ENCODE peak calls at places on chromosomes 5 and 9, in nine cellular contexts. K, J, G, Y, R, N, X, L and U are unnamed samples.

GRCh38 chr9:110580850-110581249 is 1.3 kb upstream of the SVEP1 start:
- DNase-seq in K (no peak), J (no peak), G (no peak), Y (peak; percentile 68), R (no peak), N (no peak), X (no peak), L (no peak), U (no peak)

GRCh38 chr5:121962943-121963342 is 1.2 kb downstream of the SRFBP1 start:
- DNase-seq in K (no peak), J (no peak), G (no peak), Y (no peak), R (no peak), N (no peak), X (no peak), L (no peak), U (no peak)

GRCh38 chr5:151470440-151470839 is 23.0 kb downstream of the SLC36A1 start:
- DNase-seq in K (no peak), J (no peak), G (no peak), Y (no peak), R (no peak), N (no peak), X (no peak), L (no peak), U (no peak)

GRCh38 chr5:10351882-10352395 is 1.6 kb upstream of the MARCHF6 start:
- DNase-seq in K (no peak), J (no peak), G (no peak), Y (no peak), R (no peak), N (no peak), X (no peak), L (no peak), U (no peak)

GRCh38 chr5:57191986-57192385 is 18.1 kb downstream of the GPBP1 start:
- DNase-seq in K (no peak), J (no peak), G (no peak), Y (no peak), R (no peak), N (no peak), X (no peak), L (no peak), U (no peak)

GRCh38 chr5:2703041-2703440 is 48.4 kb downstream of the IRX2 start:
- DNase-seq in K (no peak), J (no peak), G (no peak), Y (no peak), R (no peak), N (no peak), X (no peak), L (no peak), U (no peak)

GRCh38 chr5:73706963-73707362 is 81.0 kb downstream of the ARHGEF28 start:
- DNase-seq in K (no peak), J (no peak), G (no peak), Y (peak; percentile 40), R (no peak), N (no peak), X (no peak), L (no peak), U (no peak)

GRCh38 chr9:88949425-88949824 is 41.8 kb upstream of the S1PR3 start:
- DNase-seq in K (peak; percentile 80), J (no peak), G (no peak), Y (no peak), R (peak; percentile 41), N (no peak), X (no peak), L (no peak), U (peak; percentile 73)

GRCh38 chr5:117434266-117434665 is 859.6 kb upstream of the SEMA6A start:
- DNase-seq in K (no peak), J (no peak), G (no peak), Y (no peak), R (no peak), N (no peak), X (no peak), L (peak; percentile 17), U (no peak)

GRCh38 chr9:89080193-89080592 is 88.9 kb downstream of the S1PR3 start:
- DNase-seq in K (no peak), J (no peak), G (no peak), Y (no peak), R (peak; percentile 76), N (no peak), X (no peak), L (no peak), U (peak; percentile 24)

GRCh38 chr9:35069020-35069419 is 3.4 kb downstream of the VCP start:
- DNase-seq in K (no peak), J (no peak), G (no peak), Y (no peak), R (no peak), N (no peak), X (no peak), L (no peak), U (no peak)

GRCh38 chr9:135348076-135348787 is 131.3 kb upstream of the PPP1R26 start:
- DNase-seq in K (no peak), J (peak; percentile 35), G (no peak), Y (no peak), R (no peak), N (no peak), X (no peak), L (no peak), U (no peak)

GRCh38 chr9:26271495-26272122 is 593.4 kb upstream of the TUSC1 start:
- DNase-seq in K (no peak), J (no peak), G (no peak), Y (no peak), R (no peak), N (no peak), X (no peak), L (no peak), U (no peak)

GRCh38 chr5:148730955-148731898 is 76.9 kb upstream of the HTR4 start:
- DNase-seq in K (peak; percentile 65), J (peak; percentile 52), G (peak; percentile 76), Y (peak; percentile 98), R (peak; percentile 77), N (peak; percentile 54), X (peak; percentile 69), L (peak; percentile 79), U (peak; percentile 88)

GRCh38 chr5:145236127-145236526 is 599.0 kb downstream of the PRELID2 start:
- DNase-seq in K (no peak), J (no peak), G (no peak), Y (no peak), R (no peak), N (no peak), X (no peak), L (no peak), U (no peak)

GRCh38 chr5:34522599-34523381 is 133.3 kb upstream of the RAI14 start:
- DNase-seq in K (peak; percentile 61), J (peak; percentile 60), G (peak; percentile 79), Y (peak; percentile 93), R (peak; percentile 64), N (peak; percentile 76), X (peak; percentile 63), L (peak; percentile 78), U (peak; percentile 20)

GRCh38 chr9:124014355-124015026 is 2.9 kb downstream of the LHX2 start:
- DNase-seq in K (no peak), J (no peak), G (no peak), Y (no peak), R (no peak), N (no peak), X (no peak), L (no peak), U (no peak)
- H3K9me3 ChIP-seq in K (no peaks in the 10 kb centered on the region), J (no peaks in the 10 kb centered on the region), G (no peaks in the 10 kb centered on the region), Y (no peaks in the 10 kb centered on the region), R (no peaks in the 10 kb centered on the region), N (no peaks in the 10 kb centered on the region), X (peaks cover 3% of the 10 kb centered on the region), L (no peaks in the 10 kb centered on the region), U (no peaks in the 10 kb centered on the region)

GRCh38 chr5:140570058-140570457 is 5.4 kb downstream of the SLC35A4 start:
- DNase-seq in K (no peak), J (no peak), G (no peak), Y (no peak), R (no peak), N (no peak), X (no peak), L (no peak), U (no peak)

GRCh38 chr5:140568664-140569063 is 4.0 kb downstream of the SLC35A4 start:
- DNase-seq in K (no peak), J (no peak), G (no peak), Y (no peak), R (no peak), N (no peak), X (no peak), L (no peak), U (no peak)

GRCh38 chr5:140569197-140569596 is 4.6 kb downstream of the SLC35A4 start:
- DNase-seq in K (no peak), J (no peak), G (no peak), Y (no peak), R (no peak), N (no peak), X (no peak), L (no peak), U (no peak)

GRCh38 chr5:140570488-140570887 is 5.9 kb downstream of the SLC35A4 start:
- DNase-seq in K (no peak), J (no peak), G (no peak), Y (no peak), R (no peak), N (no peak), X (no peak), L (no peak), U (no peak)

GRCh38 chr5:140571105-140571504 is 6.5 kb downstream of the SLC35A4 start:
- DNase-seq in K (peak; percentile 67), J (no peak), G (no peak), Y (no peak), R (no peak), N (peak; percentile 51), X (no peak), L (no peak), U (peak; percentile 54)
- H3K4me1 ChIP-seq in K (peaks cover 63% of the 10 kb centered on the region), J (peaks cover 70% of the 10 kb centered on the region), G (no peaks in the 10 kb centered on the region), Y (peaks cover 3% of the 10 kb centered on the region), R (peaks cover 15% of the 10 kb centered on the region), N (peaks cover 9% of the 10 kb centered on the region), X (no peaks in the 10 kb centered on the region), L (no peaks in the 10 kb centered on the region), U (peaks cover 48% of the 10 kb centered on the region)

GRCh38 chr5:157086751-157087359 is 22.0 kb downstream of the HAVCR2 start:
- DNase-seq in K (no peak), J (no peak), G (no peak), Y (no peak), R (no peak), N (no peak), X (no peak), L (no peak), U (no peak)
- H3K9me3 ChIP-seq in K (no peaks in the 10 kb centered on the region), J (no peaks in the 10 kb centered on the region), G (peaks cover 2% of the 10 kb centered on the region), Y (no peaks in the 10 kb centered on the region), R (no peaks in the 10 kb centered on the region), N (no peaks in the 10 kb centered on the region), X (no peaks in the 10 kb centered on the region), L (no peaks in the 10 kb centered on the region), U (no peaks in the 10 kb centered on the region)

DNA sequence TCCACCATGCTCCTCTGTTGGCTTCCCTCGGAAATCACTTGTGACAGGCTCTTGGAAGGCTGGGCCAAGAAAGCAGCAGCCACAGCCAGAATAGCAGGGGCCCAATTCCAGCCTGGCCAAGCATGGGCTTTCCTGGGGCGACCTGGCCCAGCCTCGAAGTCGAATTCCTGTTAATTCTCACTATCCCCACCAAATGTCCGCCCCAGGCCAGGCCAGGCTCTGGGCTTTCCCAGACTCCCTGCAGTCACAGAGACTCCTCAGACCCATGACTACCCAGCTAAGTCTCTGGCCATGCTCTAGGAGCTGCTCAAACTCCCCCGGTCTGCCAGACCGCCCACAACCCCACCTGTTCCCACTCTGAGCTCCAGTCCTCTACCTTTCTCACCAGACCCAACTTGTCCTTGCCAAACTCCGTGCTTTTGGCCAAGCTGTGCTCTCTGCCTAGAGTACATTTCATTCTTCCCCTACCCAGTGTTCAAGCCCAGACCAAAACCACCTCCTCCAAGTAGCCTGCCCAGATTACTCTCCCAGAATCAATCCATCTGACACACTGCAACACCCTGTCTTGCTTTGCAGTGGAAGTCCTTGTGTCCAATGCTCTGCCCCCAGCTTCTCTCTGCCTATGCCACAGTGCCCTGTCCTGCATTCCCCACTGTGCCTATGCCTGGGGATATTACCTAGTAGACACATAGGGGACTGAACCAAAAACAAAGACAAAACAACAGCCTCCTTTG is 26.2 kb downstream of the SHB start:
- DNase-seq in K (no peak), J (no peak), G (no peak), Y (no peak), R (no peak), N (no peak), X (no peak), L (no peak), U (no peak)
- H3K4me1 ChIP-seq in K (peaks cover 88% of the 10 kb centered on the region), J (peaks cover 73% of the 10 kb centered on the region), G (no peaks in the 10 kb centered on the region), Y (peaks cover 62% of the 10 kb centered on the region), R (peaks cover 38% of the 10 kb centered on the region), N (peaks cover 6% of the 10 kb centered on the region), X (peaks cover 25% of the 10 kb centered on the region), L (peaks cover 23% of the 10 kb centered on the region), U (peaks cover 40% of the 10 kb centered on the region)